ENCODE peak calls at places on chromosomes 7 and 10, in six cellular contexts. One of them, this sample, is unnamed.

GRCh38 chr7:150322114-150322832 is 882 bp upstream of the LRRC61 start:
- DNase-seq in activated T-cell treated with anti-CD3 and anti-CD28 coated beads for 48 hours: peak
- DNase-seq in progenitor cell of endocrine pancreas: no peak
- DNase-seq in CD4-positive, alpha-beta T cell: peak
- DNase-seq in Peyer's patch: no peak
- DNase-seq in NCI-H510A: no peak
- DNase-seq in this sample: peak

GRCh38 chr7:22356855-22357310 is at the start of gene RAPGEF5:
- DNase-seq in activated T-cell treated with anti-CD3 and anti-CD28 coated beads for 48 hours: no peak
- DNase-seq in progenitor cell of endocrine pancreas: peak
- DNase-seq in CD4-positive, alpha-beta T cell: no peak
- DNase-seq in Peyer's patch: peak
- DNase-seq in NCI-H510A: peak
- DNase-seq in this sample: peak

GRCh38 chr7:135291809-135292253 is 58.2 kb downstream of the STRA8 start:
- DNase-seq in activated T-cell treated with anti-CD3 and anti-CD28 coated beads for 48 hours: no peak
- DNase-seq in progenitor cell of endocrine pancreas: no peak
- DNase-seq in CD4-positive, alpha-beta T cell: no peak
- DNase-seq in Peyer's patch: no peak
- DNase-seq in NCI-H510A: peak
- DNase-seq in this sample: no peak

GRCh38 chr10:105029285-105029684 is 388.2 kb downstream of the SORCS3 start:
- DNase-seq in activated T-cell treated with anti-CD3 and anti-CD28 coated beads for 48 hours: no peak
- DNase-seq in progenitor cell of endocrine pancreas: no peak
- DNase-seq in CD4-positive, alpha-beta T cell: no peak
- DNase-seq in Peyer's patch: no peak
- DNase-seq in NCI-H510A: no peak
- DNase-seq in this sample: no peak

GRCh38 chr10:46285300-46285699 is 1.5 kb upstream of the ANTXRL start:
- DNase-seq in activated T-cell treated with anti-CD3 and anti-CD28 coated beads for 48 hours: no peak
- DNase-seq in progenitor cell of endocrine pancreas: no peak
- DNase-seq in CD4-positive, alpha-beta T cell: no peak
- DNase-seq in Peyer's patch: peak
- DNase-seq in NCI-H510A: no peak
- DNase-seq in this sample: peak

GRCh38 chr7:140754506-140754905 is 58.0 kb downstream of the NDUFB2 start:
- DNase-seq in activated T-cell treated with anti-CD3 and anti-CD28 coated beads for 48 hours: no peak
- DNase-seq in progenitor cell of endocrine pancreas: no peak
- DNase-seq in CD4-positive, alpha-beta T cell: no peak
- DNase-seq in Peyer's patch: no peak
- DNase-seq in NCI-H510A: no peak
- DNase-seq in this sample: no peak

GRCh38 chr10:111392910-111393309 is 316.1 kb downstream of the ADRA2A start:
- DNase-seq in activated T-cell treated with anti-CD3 and anti-CD28 coated beads for 48 hours: no peak
- DNase-seq in progenitor cell of endocrine pancreas: no peak
- DNase-seq in CD4-positive, alpha-beta T cell: no peak
- DNase-seq in Peyer's patch: no peak
- DNase-seq in NCI-H510A: no peak
- DNase-seq in this sample: no peak

GRCh38 chr7:139575338-139575680 is 51.8 kb downstream of the CLEC2L start:
- DNase-seq in activated T-cell treated with anti-CD3 and anti-CD28 coated beads for 48 hours: no peak
- DNase-seq in progenitor cell of endocrine pancreas: no peak
- DNase-seq in CD4-positive, alpha-beta T cell: no peak
- DNase-seq in Peyer's patch: no peak
- DNase-seq in NCI-H510A: no peak
- DNase-seq in this sample: no peak

GRCh38 chr7:104979167-104979841 is 34.7 kb upstream of the KMT2E start:
- DNase-seq in activated T-cell treated with anti-CD3 and anti-CD28 coated beads for 48 hours: no peak
- DNase-seq in progenitor cell of endocrine pancreas: no peak
- DNase-seq in CD4-positive, alpha-beta T cell: no peak
- DNase-seq in Peyer's patch: no peak
- DNase-seq in NCI-H510A: no peak
- DNase-seq in this sample: peak

GRCh38 chr10:130749911-130750310 is 561.6 kb downstream of the TCERG1L start:
- DNase-seq in activated T-cell treated with anti-CD3 and anti-CD28 coated beads for 48 hours: no peak
- DNase-seq in progenitor cell of endocrine pancreas: no peak
- DNase-seq in CD4-positive, alpha-beta T cell: no peak
- DNase-seq in Peyer's patch: peak
- DNase-seq in NCI-H510A: no peak
- DNase-seq in this sample: no peak

GRCh38 chr7:1040790-1041189 is 3.6 kb upstream of the GPR146 start:
- DNase-seq in activated T-cell treated with anti-CD3 and anti-CD28 coated beads for 48 hours: no peak
- DNase-seq in progenitor cell of endocrine pancreas: no peak
- DNase-seq in CD4-positive, alpha-beta T cell: no peak
- DNase-seq in Peyer's patch: no peak
- DNase-seq in NCI-H510A: no peak
- DNase-seq in this sample: no peak

GRCh38 chr10:17547026-17547425 is 70.1 kb downstream of the HACD1 start:
- DNase-seq in activated T-cell treated with anti-CD3 and anti-CD28 coated beads for 48 hours: no peak
- DNase-seq in progenitor cell of endocrine pancreas: no peak
- DNase-seq in CD4-positive, alpha-beta T cell: no peak
- DNase-seq in Peyer's patch: no peak
- DNase-seq in NCI-H510A: no peak
- DNase-seq in this sample: no peak

GRCh38 chr7:121960678-121961461 is 87.9 kb downstream of the PTPRZ1 start:
- DNase-seq in activated T-cell treated with anti-CD3 and anti-CD28 coated beads for 48 hours: no peak
- DNase-seq in progenitor cell of endocrine pancreas: no peak
- DNase-seq in CD4-positive, alpha-beta T cell: no peak
- DNase-seq in Peyer's patch: no peak
- DNase-seq in NCI-H510A: no peak
- DNase-seq in this sample: peak

GRCh38 chr7:32496052-32496813 is 944 bp downstream of the AVL9 start:
- DNase-seq in activated T-cell treated with anti-CD3 and anti-CD28 coated beads for 48 hours: no peak
- DNase-seq in progenitor cell of endocrine pancreas: no peak
- DNase-seq in CD4-positive, alpha-beta T cell: no peak
- DNase-seq in Peyer's patch: no peak
- DNase-seq in NCI-H510A: no peak
- DNase-seq in this sample: no peak

GRCh38 chr10:44899450-44900080 is 11.6 kb upstream of the TMEM72 start:
- DNase-seq in activated T-cell treated with anti-CD3 and anti-CD28 coated beads for 48 hours: no peak
- DNase-seq in progenitor cell of endocrine pancreas: no peak
- DNase-seq in CD4-positive, alpha-beta T cell: no peak
- DNase-seq in Peyer's patch: no peak
- DNase-seq in NCI-H510A: no peak
- DNase-seq in this sample: no peak

GRCh38 chr7:44489955-44490350 is 505 bp downstream of the NUDCD3 start:
- DNase-seq in activated T-cell treated with anti-CD3 and anti-CD28 coated beads for 48 hours: no peak
- DNase-seq in progenitor cell of endocrine pancreas: no peak
- DNase-seq in CD4-positive, alpha-beta T cell: peak
- DNase-seq in Peyer's patch: peak
- DNase-seq in NCI-H510A: no peak
- DNase-seq in this sample: no peak

GRCh38 chr10:117311261-117311660 is 64.0 kb downstream of the PDZD8 start:
- DNase-seq in activated T-cell treated with anti-CD3 and anti-CD28 coated beads for 48 hours: no peak
- DNase-seq in progenitor cell of endocrine pancreas: no peak
- DNase-seq in CD4-positive, alpha-beta T cell: no peak
- DNase-seq in Peyer's patch: no peak
- DNase-seq in NCI-H510A: no peak
- DNase-seq in this sample: no peak